ENCODE peak calls at places on chromosomes 7 and 10, in eight cellular contexts. S, J, O, T, M, R, W and H are unnamed samples.

GRCh38 chr7:29177963-29178612 is 16.5 kb upstream of the CHN2 start:
- DNase-seq in S (peak), J (no peak), O (no peak), T (peak), M (no peak), R (peak), W (no peak), H (no peak)

GRCh38 chr10:95389176-95389575 is 98.4 kb upstream of the PDLIM1 start:
- DNase-seq in S (no peak), J (no peak), O (no peak), T (no peak), M (no peak), R (no peak), W (no peak), H (no peak)

GRCh38 chr10:79239275-79239779 is 107.9 kb upstream of the PPIF start:
- DNase-seq in S (peak), J (no peak), O (peak), T (no peak), M (peak), R (peak), W (peak), H (no peak)

GRCh38 chr7:1403844-1404404 is 55.3 kb downstream of the MICALL2 start:
- DNase-seq in S (no peak), J (no peak), O (peak), T (peak), M (peak), R (peak), W (peak), H (no peak)

GRCh38 chr10:27724287-27724686 is 21.3 kb downstream of the MKX start:
- DNase-seq in S (no peak), J (no peak), O (peak), T (no peak), M (peak), R (peak), W (no peak), H (no peak)

GRCh38 chr7:16046045-16046444 is 359.6 kb upstream of the MEOX2 start:
- DNase-seq in S (no peak), J (no peak), O (no peak), T (peak), M (no peak), R (peak), W (peak), H (no peak)

GRCh38 chr7:135792866-135793265 is 44.3 kb upstream of the FAM180A start:
- DNase-seq in S (no peak), J (no peak), O (no peak), T (no peak), M (no peak), R (no peak), W (no peak), H (no peak)

GRCh38 chr7:101436857-101437576 is 74.3 kb downstream of the COL26A1 start:
- DNase-seq in S (no peak), J (no peak), O (peak), T (no peak), M (peak), R (no peak), W (no peak), H (peak)

GRCh38 chr10:11899067-11899876 is 76.1 kb downstream of the PROSER2 start:
- DNase-seq in S (no peak), J (no peak), O (no peak), T (no peak), M (no peak), R (no peak), W (no peak), H (no peak)

GRCh38 chr7:1706721-1707613 is 36.9 kb downstream of the ELFN1 start:
- DNase-seq in S (no peak), J (no peak), O (no peak), T (no peak), M (no peak), R (no peak), W (no peak), H (no peak)

GRCh38 chr7:95950698-95951097 is 178.3 kb downstream of the DYNC1I1 start:
- DNase-seq in S (no peak), J (no peak), O (no peak), T (no peak), M (no peak), R (peak), W (no peak), H (no peak)

GRCh38 chr10:26112532-26112931 is 104.0 kb upstream of the GAD2 start:
- DNase-seq in S (no peak), J (no peak), O (no peak), T (no peak), M (no peak), R (peak), W (no peak), H (no peak)

GRCh38 chr7:26684447-26684846 is 179.9 kb downstream of the SKAP2 start:
- DNase-seq in S (no peak), J (no peak), O (no peak), T (no peak), M (no peak), R (no peak), W (peak), H (peak)

GRCh38 chr10:102770108-102770482 is 26.3 kb downstream of the WBP1L start:
- DNase-seq in S (no peak), J (no peak), O (no peak), T (no peak), M (no peak), R (no peak), W (no peak), H (no peak)

GRCh38 chr10:47081264-47081663 is 170.0 kb downstream of the PTPN20 start:
- DNase-seq in S (no peak), J (no peak), O (no peak), T (no peak), M (no peak), R (no peak), W (no peak), H (no peak)

GRCh38 chr10:86648706-86649426 is 5.5 kb upstream of the OPN4 start:
- DNase-seq in S (peak), J (peak), O (no peak), T (peak), M (no peak), R (peak), W (peak), H (peak)

GRCh38 chr10:97849491-97850402 is at the start of gene GOLGA7B:
- DNase-seq in S (peak), J (no peak), O (peak), T (peak), M (peak), R (no peak), W (peak), H (no peak)

GRCh38 chr7:100483728-100484635 is at the start of gene NYAP1:
- DNase-seq in S (peak), J (no peak), O (peak), T (peak), M (peak), R (no peak), W (peak), H (no peak)

GRCh38 chr7:69476416-69476815 is 121.9 kb upstream of the AUTS2 start:
- DNase-seq in S (no peak), J (no peak), O (no peak), T (peak), M (no peak), R (peak), W (no peak), H (no peak)

GRCh38 chr7:150502519-150502918 is 12.2 kb upstream of the GIMAP7 start:
- DNase-seq in S (no peak), J (no peak), O (no peak), T (no peak), M (no peak), R (no peak), W (no peak), H (no peak)

GRCh38 chr10:65952086-65952485 is 973.8 kb upstream of the LRRTM3 start:
- DNase-seq in S (no peak), J (no peak), O (no peak), T (no peak), M (no peak), R (no peak), W (no peak), H (no peak)

GRCh38 chr10:65950075-65950474 is 975.8 kb upstream of the LRRTM3 start:
- DNase-seq in S (no peak), J (no peak), O (no peak), T (no peak), M (no peak), R (no peak), W (no peak), H (no peak)

GRCh38 chr10:65945071-65945470 is 980.8 kb upstream of the LRRTM3 start:
- DNase-seq in S (no peak), J (no peak), O (no peak), T (no peak), M (no peak), R (no peak), W (no peak), H (no peak)

DNA sequence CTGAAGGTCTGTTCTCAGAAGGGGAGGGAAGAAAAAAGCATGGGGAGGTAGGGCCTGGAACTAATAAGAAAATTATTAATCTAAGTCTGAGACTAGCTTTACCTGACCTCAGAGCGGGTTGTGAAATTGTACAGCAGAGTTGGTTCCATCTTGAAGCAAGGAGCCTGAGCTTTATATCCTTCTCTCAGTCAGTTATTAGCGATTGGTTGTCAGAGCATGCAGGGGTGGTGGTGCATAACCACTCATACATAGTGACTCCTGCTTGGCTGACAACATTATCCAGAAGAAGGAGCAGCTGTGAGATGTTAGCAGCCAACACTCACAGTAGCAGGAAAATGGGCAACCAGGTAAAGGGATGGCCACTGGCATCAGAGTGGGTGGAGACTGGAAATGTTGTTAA is 976.3 kb upstream of the LRRTM3 start:
- DNase-seq in S (no peak), J (no peak), O (no peak), T (no peak), M (no peak), R (no peak), W (no peak), H (no peak)
- H3K4me3 ChIP-seq in S (no peak), J (no peak), O (no peak), T (no peak), M (no peak), R (no peak), W (no peak), H (no peak)

GRCh38 chr10:16909271-16909767 is 92.1 kb upstream of the RSU1 start:
- DNase-seq in S (no peak), J (no peak), O (no peak), T (peak), M (no peak), R (peak), W (peak), H (no peak)
- TF ChIP-seq CTCF in S (no peak), J (no peak), O (no peak), T (no peak), M (no peak), R (no peak), W (no peak), H (no peak)

DNA sequence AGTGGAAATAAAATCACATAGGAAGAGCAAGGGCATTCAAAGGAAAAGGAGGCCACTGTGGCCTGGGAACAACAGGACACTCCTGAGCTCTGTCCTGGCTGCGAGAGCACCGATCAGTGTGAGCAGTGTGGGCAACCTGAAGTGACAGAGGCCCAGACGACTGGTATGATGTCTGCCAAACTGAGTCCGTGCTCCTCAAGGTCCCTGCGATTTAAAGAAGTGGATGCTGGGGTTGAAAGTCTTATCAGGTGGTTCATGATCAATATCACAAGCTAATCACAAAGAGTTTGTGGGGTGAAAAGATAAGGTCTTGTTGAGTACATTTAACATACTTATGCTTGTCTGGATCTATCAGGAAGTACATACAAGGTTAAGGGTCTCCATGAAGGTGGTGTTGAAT is 176.5 kb downstream of the ZNF438 start:
- DNase-seq in S (no peak), J (no peak), O (no peak), T (no peak), M (no peak), R (no peak), W (no peak), H (no peak)
- H3K4me3 ChIP-seq in S (no peak), J (no peak), O (no peak), T (no peak), M (no peak), R (no peak), W (no peak), H (no peak)

GRCh38 chr7:117405519-117405918 is 21.8 kb downstream of the ASZ1 start:
- DNase-seq in S (no peak), J (no peak), O (peak), T (no peak), M (peak), R (no peak), W (no peak), H (no peak)
- TF ChIP-seq CTCF in S (no peak), J (no peak), O (peak), T (no peak), M (peak), R (no peak), W (peak), H (no peak)